ENCODE peak calls at places on chromosomes 2 and 18, in seven cellular contexts. X is A549, K is aorta, Q is ovary, S is tibial artery, I is thoracic aorta, O is IMR-90. D is an unnamed sample. For H3K4me1, the result is how much of the 10 kb centered on the place peaks cover.

GRCh38 chr2:58186501-58186900 is 54.6 kb downstream of the FANCL start:
- DNase-seq in X (no peak), K (no peak), Q (no peak), S (no peak), I (no peak), O (no peak), D (no peak)

GRCh38 chr2:210252699-210253606 is 27.7 kb upstream of the ACADL start:
- DNase-seq in X (no peak), K (no peak), Q (no peak), S (no peak), I (no peak), O (no peak), D (peak)

GRCh38 chr2:227642691-227643090 is 23.9 kb upstream of the SCYGR5 start:
- DNase-seq in X (no peak), K (no peak), Q (no peak), S (no peak), I (no peak), O (no peak), D (no peak)

GRCh38 chr2:189363559-189363958 is 77.7 kb upstream of the WDR75 start:
- DNase-seq in X (peak), K (no peak), Q (no peak), S (no peak), I (no peak), O (peak), D (no peak)

GRCh38 chr2:13260401-13260800 is 543.7 kb downstream of the TRIB2 start:
- DNase-seq in X (no peak), K (no peak), Q (no peak), S (no peak), I (no peak), O (no peak), D (no peak)

GRCh38 chr2:238299803-238300202 is 11.4 kb upstream of the PER2 start:
- DNase-seq in X (no peak), K (peak), Q (no peak), S (no peak), I (no peak), O (no peak), D (no peak)

GRCh38 chr2:231482806-231483391 is 18.6 kb upstream of the NCL start:
- DNase-seq in X (peak), K (peak), Q (peak), S (peak), I (no peak), O (peak), D (peak)

GRCh38 chr2:144912206-144912605 is 392.3 kb upstream of the ZEB2 start:
- DNase-seq in X (no peak), K (no peak), Q (no peak), S (no peak), I (no peak), O (no peak), D (no peak)

GRCh38 chr2:65464604-65465003 is 32.2 kb upstream of the SPRED2 start:
- DNase-seq in X (no peak), K (no peak), Q (no peak), S (no peak), I (no peak), O (no peak), D (no peak)

GRCh38 chr2:40279001-40279400 is 172.9 kb downstream of the SLC8A1 start:
- DNase-seq in X (no peak), K (no peak), Q (no peak), S (no peak), I (no peak), O (peak), D (no peak)

GRCh38 chr18:3305933-3306332 is 44.0 kb downstream of the MYL12B start:
- DNase-seq in X (no peak), K (no peak), Q (peak), S (no peak), I (no peak), O (peak), D (no peak)

GRCh38 chr2:176409671-176410070 is 140.4 kb downstream of the MTX2 start:
- DNase-seq in X (no peak), K (no peak), Q (no peak), S (no peak), I (no peak), O (no peak), D (no peak)

GRCh38 chr18:11607897-11608296 is 1.5 kb upstream of the SLC35G4 start:
- DNase-seq in X (no peak), K (no peak), Q (no peak), S (no peak), I (no peak), O (no peak), D (no peak)

GRCh38 chr2:216006164-216006663 is 7.1 kb downstream of the MREG start:
- DNase-seq in X (no peak), K (no peak), Q (no peak), S (no peak), I (no peak), O (no peak), D (peak)

GRCh38 chr2:234911271-234911670 is 40.5 kb upstream of the SH3BP4 start:
- DNase-seq in X (no peak), K (no peak), Q (no peak), S (no peak), I (no peak), O (peak), D (no peak)

GRCh38 chr18:26056291-26056690 is 34.1 kb downstream of the SS18 start:
- DNase-seq in X (no peak), K (no peak), Q (no peak), S (no peak), I (no peak), O (peak), D (no peak)

GRCh38 chr2:3178206-3179031 is 199.2 kb downstream of the EIPR1 start:
- DNase-seq in X (no peak), K (no peak), Q (no peak), S (no peak), I (no peak), O (no peak), D (no peak)

GRCh38 chr2:135585586-135585985 is 54.3 kb downstream of the R3HDM1 start:
- DNase-seq in X (no peak), K (no peak), Q (no peak), S (no peak), I (no peak), O (peak), D (no peak)

GRCh38 chr18:68660355-68661183 is 54.3 kb downstream of the TMX3 start:
- DNase-seq in X (peak), K (no peak), Q (no peak), S (no peak), I (no peak), O (peak), D (no peak)

DNA sequence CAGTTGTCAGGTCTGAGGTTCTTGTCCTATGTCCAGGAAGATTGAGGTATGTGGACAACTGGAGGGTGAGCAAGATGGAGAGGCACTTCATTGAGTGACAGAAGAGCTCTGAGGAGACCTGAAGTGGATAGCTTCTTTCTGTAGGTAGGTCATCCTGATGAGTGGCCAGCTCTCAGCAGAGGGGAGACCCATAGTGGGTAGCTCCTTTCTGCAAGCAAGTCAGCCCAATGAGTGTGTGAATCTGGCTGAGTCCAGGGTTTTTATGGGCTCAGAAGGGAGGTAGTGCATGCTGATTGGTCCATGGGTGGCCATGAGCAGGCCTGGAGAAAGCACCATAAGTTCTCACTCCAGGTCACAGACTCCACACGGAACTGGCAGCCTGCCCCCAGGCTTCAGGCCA is 92.6 kb upstream of the GALNT5 start:
- DNase-seq in X (no peak), K (no peak), Q (no peak), S (no peak), I (no peak), O (no peak), D (no peak)
- H3K27ac ChIP-seq in X (no peak), K (no peak), Q (no peak), S (no peak), I (no peak), O (no peak), D (no peak)

DNA sequence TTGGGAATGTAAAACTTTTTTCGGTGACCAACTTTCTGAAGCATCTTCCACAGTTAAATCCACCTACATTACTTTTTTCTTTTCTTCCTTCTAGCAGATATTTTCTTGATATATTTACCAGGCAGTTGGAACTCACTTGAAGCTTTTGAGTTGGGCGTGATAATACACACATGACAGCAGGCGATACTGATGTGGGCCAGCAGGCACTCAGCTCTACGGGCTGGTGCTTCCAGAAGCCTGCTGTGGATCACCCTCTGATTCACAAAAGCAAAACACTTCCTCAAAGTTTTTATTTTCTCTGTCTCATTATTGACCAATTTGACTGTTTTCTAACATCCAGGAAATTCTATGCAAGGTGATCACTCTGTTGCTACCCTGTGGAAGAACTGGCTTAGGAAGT is 22.9 kb downstream of the GRHL1 start:
- DNase-seq in X (no peak), K (no peak), Q (no peak), S (no peak), I (no peak), O (peak), D (no peak)
- H3K4me1 ChIP-seq in X (under half), K (under half), Q (under half), S (under half), I (under half), O (under half), D (under half)

DNA sequence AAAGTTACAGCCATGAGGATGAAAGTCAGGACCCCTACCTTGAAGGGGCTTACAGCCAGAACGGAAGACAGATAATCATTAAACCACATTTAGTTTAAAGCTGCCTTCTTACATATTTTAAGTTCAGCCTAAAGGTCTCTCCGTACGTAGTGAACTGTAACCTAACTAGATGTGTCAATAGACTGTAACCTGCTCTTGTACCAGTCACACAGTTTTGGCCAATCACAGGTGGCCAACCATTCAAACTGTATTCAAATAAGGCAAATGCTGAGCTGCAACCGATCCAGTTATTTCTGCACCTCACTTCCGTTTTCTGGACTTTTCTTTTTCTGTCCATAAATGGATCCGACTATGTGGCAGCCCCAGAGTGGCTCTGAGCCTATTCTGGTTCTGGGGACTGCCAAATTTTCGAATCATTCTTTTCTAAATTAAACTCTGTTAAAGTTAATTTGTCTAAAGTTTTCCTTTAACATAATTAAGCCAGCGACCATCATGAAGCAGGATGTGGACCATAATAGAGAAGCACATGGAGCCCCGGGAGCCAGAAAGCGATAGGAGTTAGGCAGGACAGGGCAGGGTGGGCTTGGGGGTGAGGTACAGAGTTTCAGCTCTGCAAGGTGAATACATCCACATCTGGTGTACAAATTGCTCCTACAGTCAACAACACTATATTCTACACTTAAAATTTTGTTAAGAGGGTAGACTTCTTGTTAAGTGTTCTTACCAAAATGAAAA is 48.4 kb upstream of the YPEL5 start:
- DNase-seq in X (no peak), K (no peak), Q (no peak), S (no peak), I (no peak), O (no peak), D (no peak)
- H3K4me3 ChIP-seq in X (no peak), K (no peak), Q (no peak), S (no peak), I (no peak), O (no peak), D (no peak)

GRCh38 chr2:60957643-60958042 is 59.9 kb upstream of the PEX13 start:
- DNase-seq in X (no peak), K (no peak), Q (no peak), S (no peak), I (no peak), O (no peak), D (no peak)

GRCh38 chr2:60958800-60959199 is 58.7 kb upstream of the PEX13 start:
- DNase-seq in X (no peak), K (no peak), Q (no peak), S (no peak), I (no peak), O (peak), D (no peak)

GRCh38 chr2:60959501-60959900 is 58.0 kb upstream of the PEX13 start:
- DNase-seq in X (no peak), K (no peak), Q (no peak), S (no peak), I (no peak), O (no peak), D (no peak)

GRCh38 chr2:60957224-60957623 is 60.3 kb upstream of the PEX13 start:
- DNase-seq in X (no peak), K (no peak), Q (no peak), S (no peak), I (no peak), O (no peak), D (no peak)

DNA sequence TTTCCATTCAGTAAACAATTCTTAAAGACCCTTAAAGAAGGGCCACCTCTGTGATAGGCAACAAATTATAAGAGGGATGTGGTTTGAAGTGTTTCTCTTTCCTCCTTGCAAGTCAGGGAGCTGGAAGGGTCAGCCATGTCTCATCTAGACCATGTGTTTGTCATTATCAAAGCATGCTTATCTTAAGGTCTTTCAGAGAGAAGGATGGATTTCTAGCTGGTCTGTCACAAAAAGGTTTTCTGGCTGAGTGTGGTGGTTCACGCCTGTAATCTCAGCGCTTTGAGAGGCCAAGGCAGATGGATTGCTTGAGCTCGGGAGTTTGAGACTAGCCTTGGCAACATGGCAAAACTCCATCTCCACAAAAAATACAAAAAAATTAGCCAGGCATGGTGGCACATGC is 59.2 kb upstream of the PEX13 start:
- DNase-seq in X (no peak), K (no peak), Q (no peak), S (no peak), I (no peak), O (peak), D (no peak)
- H3K27ac ChIP-seq in X (peak), K (no peak), Q (no peak), S (no peak), I (no peak), O (no peak), D (no peak)

DNA sequence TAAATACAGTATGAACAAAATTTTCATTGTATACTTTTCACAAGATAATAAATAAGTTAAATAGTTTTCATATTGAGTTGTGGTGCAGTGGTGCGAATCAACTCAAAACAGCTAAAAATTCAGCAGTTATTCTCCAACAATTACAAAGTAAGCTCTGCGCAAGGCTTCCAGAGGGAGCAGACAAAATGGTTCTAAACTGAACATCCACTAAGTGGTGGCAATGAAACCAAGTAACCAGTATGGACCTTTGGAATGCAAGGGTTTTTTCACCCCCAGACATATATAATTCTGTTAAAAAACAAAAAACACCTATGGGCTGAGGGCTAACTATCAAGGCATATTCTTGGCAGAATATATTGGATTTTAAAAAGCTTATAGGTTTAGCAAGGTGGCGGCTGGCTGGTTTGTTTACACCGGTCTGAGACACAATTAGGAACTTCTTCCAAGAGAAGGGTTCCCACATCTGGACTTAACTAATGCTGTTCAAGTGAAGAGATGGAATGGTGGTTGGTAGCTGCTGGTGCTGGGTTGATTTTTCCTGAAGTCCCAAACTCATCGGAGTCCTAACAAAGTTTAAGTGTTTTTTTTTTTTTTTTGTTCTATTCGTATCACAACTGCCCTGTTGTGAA is 2.9 kb downstream of the ZFP36L2 start:
- DNase-seq in X (no peak), K (no peak), Q (no peak), S (no peak), I (no peak), O (peak), D (no peak)
- H3K4me1 ChIP-seq in X (half or more), K (under half), Q (under half), S (under half), I (under half), O (under half), D (half or more)

GRCh38 chr2:35989040-35989439 is 366.5 kb upstream of the CRIM1 start:
- DNase-seq in X (no peak), K (no peak), Q (no peak), S (no peak), I (no peak), O (no peak), D (no peak)
- H3K4me3 ChIP-seq in X (no peak), K (no peak), Q (no peak), S (no peak), I (no peak), O (no peak), D (no peak)

GRCh38 chr18:56124186-56124585 is 514.2 kb downstream of the TXNL1 start:
- DNase-seq in X (no peak), K (no peak), Q (no peak), S (no peak), I (no peak), O (peak), D (no peak)

GRCh38 chr18:56127322-56128099 is 510.9 kb downstream of the TXNL1 start:
- DNase-seq in X (no peak), K (no peak), Q (no peak), S (no peak), I (no peak), O (no peak), D (no peak)

GRCh38 chr18:56130481-56130880 is 507.9 kb downstream of the TXNL1 start:
- DNase-seq in X (no peak), K (no peak), Q (no peak), S (no peak), I (no peak), O (no peak), D (no peak)

GRCh38 chr18:56128153-56128791 is 510.1 kb downstream of the TXNL1 start:
- DNase-seq in X (no peak), K (no peak), Q (no peak), S (no peak), I (no peak), O (no peak), D (no peak)
- H3K27ac ChIP-seq in X (no peak), K (no peak), Q (no peak), S (no peak), I (peak), O (no peak), D (no peak)

D was measured in upper lobe of right lung.